ENCODE peak calls at places on chromosomes 3 and 15, in ten cellular contexts. One of them, this sample, is unnamed.

GRCh38 chr15:98873441-98874218 is 134.0 kb downstream of the PGPEP1L start:
- DNase-seq in AG04449: no peak
- DNase-seq in WERI-Rb-1: no peak
- DNase-seq in B cell: no peak
- DNase-seq in psoas muscle: no peak
- DNase-seq in left lung: no peak
- DNase-seq in endothelial cell: no peak
- DNase-seq in lower lobe of right lung: peak
- DNase-seq in mammary epithelial cell: peak
- DNase-seq in GM12865: peak
- DNase-seq in this sample: no peak

GRCh38 chr3:53238051-53238850 is 17.6 kb downstream of the TKT start:
- DNase-seq in lower lobe of right lung: no peak
- DNase-seq in AG04449: peak
- DNase-seq in B cell: no peak
- DNase-seq in mammary epithelial cell: peak
- DNase-seq in WERI-Rb-1: no peak
- DNase-seq in endothelial cell: no peak
- DNase-seq in GM12865: no peak
- DNase-seq in psoas muscle: no peak
- DNase-seq in left lung: peak
- DNase-seq in this sample: no peak

GRCh38 chr15:77098572-77098971 is 27.7 kb upstream of the TSPAN3 start:
- DNase-seq in WERI-Rb-1: no peak
- DNase-seq in B cell: no peak
- DNase-seq in mammary epithelial cell: no peak
- DNase-seq in GM12865: no peak
- DNase-seq in lower lobe of right lung: no peak
- DNase-seq in endothelial cell: no peak
- DNase-seq in AG04449: no peak
- DNase-seq in psoas muscle: no peak
- DNase-seq in left lung: no peak
- DNase-seq in this sample: no peak

GRCh38 chr3:159840900-159841299 is 147.7 kb upstream of the IL12A start:
- DNase-seq in AG04449: no peak
- DNase-seq in endothelial cell: no peak
- DNase-seq in left lung: no peak
- DNase-seq in WERI-Rb-1: no peak
- DNase-seq in B cell: no peak
- DNase-seq in GM12865: no peak
- DNase-seq in mammary epithelial cell: peak
- DNase-seq in lower lobe of right lung: no peak
- DNase-seq in psoas muscle: no peak
- DNase-seq in this sample: no peak

GRCh38 chr3:17831366-17831765 is 88.9 kb upstream of the TBC1D5 start:
- DNase-seq in left lung: no peak
- DNase-seq in GM12865: no peak
- DNase-seq in endothelial cell: no peak
- DNase-seq in AG04449: no peak
- DNase-seq in mammary epithelial cell: peak
- DNase-seq in WERI-Rb-1: no peak
- DNase-seq in psoas muscle: no peak
- DNase-seq in lower lobe of right lung: no peak
- DNase-seq in B cell: no peak
- DNase-seq in this sample: no peak

GRCh38 chr3:148093758-148094157 is 603.9 kb upstream of the AGTR1 start:
- DNase-seq in GM12865: no peak
- DNase-seq in B cell: no peak
- DNase-seq in mammary epithelial cell: no peak
- DNase-seq in psoas muscle: no peak
- DNase-seq in endothelial cell: no peak
- DNase-seq in WERI-Rb-1: no peak
- DNase-seq in lower lobe of right lung: no peak
- DNase-seq in left lung: no peak
- DNase-seq in AG04449: no peak
- DNase-seq in this sample: no peak

GRCh38 chr3:11136871-11137626 is 17.2 kb upstream of the HRH1 start:
- DNase-seq in B cell: no peak
- DNase-seq in WERI-Rb-1: no peak
- DNase-seq in left lung: no peak
- DNase-seq in mammary epithelial cell: peak
- DNase-seq in lower lobe of right lung: no peak
- DNase-seq in GM12865: no peak
- DNase-seq in psoas muscle: peak
- DNase-seq in endothelial cell: no peak
- DNase-seq in AG04449: peak
- DNase-seq in this sample: no peak

GRCh38 chr3:195559723-195560409 is 16.7 kb upstream of the PPP1R2 start:
- DNase-seq in AG04449: no peak
- DNase-seq in left lung: no peak
- DNase-seq in psoas muscle: peak
- DNase-seq in endothelial cell: no peak
- DNase-seq in B cell: no peak
- DNase-seq in WERI-Rb-1: no peak
- DNase-seq in GM12865: no peak
- DNase-seq in mammary epithelial cell: peak
- DNase-seq in lower lobe of right lung: no peak
- DNase-seq in this sample: no peak

GRCh38 chr3:129078510-129078909 is 17.9 kb downstream of the GP9 start:
- DNase-seq in B cell: no peak
- DNase-seq in AG04449: no peak
- DNase-seq in lower lobe of right lung: no peak
- DNase-seq in GM12865: no peak
- DNase-seq in mammary epithelial cell: no peak
- DNase-seq in left lung: no peak
- DNase-seq in psoas muscle: no peak
- DNase-seq in WERI-Rb-1: no peak
- DNase-seq in endothelial cell: no peak
- DNase-seq in this sample: no peak

GRCh38 chr15:89430530-89431341 is 65.6 kb downstream of the RHCG start:
- DNase-seq in endothelial cell: peak
- DNase-seq in lower lobe of right lung: peak
- DNase-seq in psoas muscle: peak
- DNase-seq in AG04449: no peak
- DNase-seq in GM12865: peak
- DNase-seq in WERI-Rb-1: peak
- DNase-seq in mammary epithelial cell: peak
- DNase-seq in B cell: peak
- DNase-seq in left lung: peak
- DNase-seq in this sample: peak

GRCh38 chr15:70121656-70122297 is 24.1 kb upstream of the TLE3 start:
- DNase-seq in psoas muscle: peak
- DNase-seq in mammary epithelial cell: peak
- DNase-seq in endothelial cell: no peak
- DNase-seq in lower lobe of right lung: no peak
- DNase-seq in GM12865: no peak
- DNase-seq in B cell: no peak
- DNase-seq in WERI-Rb-1: no peak
- DNase-seq in AG04449: no peak
- DNase-seq in left lung: no peak
- DNase-seq in this sample: no peak

GRCh38 chr3:142226474-142226873 is 1.1 kb upstream of the GK5 start:
- DNase-seq in mammary epithelial cell: no peak
- DNase-seq in GM12865: no peak
- DNase-seq in endothelial cell: no peak
- DNase-seq in left lung: no peak
- DNase-seq in lower lobe of right lung: no peak
- DNase-seq in psoas muscle: no peak
- DNase-seq in WERI-Rb-1: no peak
- DNase-seq in AG04449: no peak
- DNase-seq in B cell: no peak
- DNase-seq in this sample: no peak
- TF ChIP-seq CTCF in mammary epithelial cell: no peak
- TF ChIP-seq CTCF in GM12865: no peak
- TF ChIP-seq CTCF in endothelial cell: no peak
- TF ChIP-seq CTCF in left lung: no peak
- TF ChIP-seq CTCF in lower lobe of right lung: no peak
- TF ChIP-seq CTCF in psoas muscle: no peak
- TF ChIP-seq CTCF in WERI-Rb-1: peak
- TF ChIP-seq CTCF in AG04449: no peak
- TF ChIP-seq CTCF in B cell: no peak
- TF ChIP-seq CTCF in this sample: no peak

GRCh38 chr3:68206524-68207117 is 552.2 kb upstream of the SUCLG2 start:
- DNase-seq in left lung: no peak
- DNase-seq in WERI-Rb-1: no peak
- DNase-seq in mammary epithelial cell: no peak
- DNase-seq in endothelial cell: no peak
- DNase-seq in lower lobe of right lung: no peak
- DNase-seq in GM12865: peak
- DNase-seq in B cell: no peak
- DNase-seq in psoas muscle: no peak
- DNase-seq in AG04449: no peak
- DNase-seq in this sample: no peak
- TF ChIP-seq CTCF in left lung: no peak
- TF ChIP-seq CTCF in WERI-Rb-1: no peak
- TF ChIP-seq CTCF in mammary epithelial cell: no peak
- TF ChIP-seq CTCF in endothelial cell: no peak
- TF ChIP-seq CTCF in lower lobe of right lung: no peak
- TF ChIP-seq CTCF in GM12865: no peak
- TF ChIP-seq CTCF in B cell: no peak
- TF ChIP-seq CTCF in psoas muscle: no peak
- TF ChIP-seq CTCF in AG04449: no peak
- TF ChIP-seq CTCF in this sample: no peak

GRCh38 chr3:80275120-80275519 is 507.3 kb upstream of the ROBO1 start:
- DNase-seq in left lung: no peak
- DNase-seq in endothelial cell: no peak
- DNase-seq in lower lobe of right lung: no peak
- DNase-seq in B cell: no peak
- DNase-seq in AG04449: no peak
- DNase-seq in WERI-Rb-1: no peak
- DNase-seq in GM12865: no peak
- DNase-seq in mammary epithelial cell: no peak
- DNase-seq in psoas muscle: no peak
- DNase-seq in this sample: no peak

GRCh38 chr3:80283783-80284182 is 516.0 kb upstream of the ROBO1 start:
- DNase-seq in B cell: no peak
- DNase-seq in psoas muscle: no peak
- DNase-seq in AG04449: no peak
- DNase-seq in GM12865: no peak
- DNase-seq in WERI-Rb-1: no peak
- DNase-seq in mammary epithelial cell: no peak
- DNase-seq in endothelial cell: no peak
- DNase-seq in left lung: no peak
- DNase-seq in lower lobe of right lung: no peak
- DNase-seq in this sample: no peak

GRCh38 chr3:80278056-80278455 is 510.3 kb upstream of the ROBO1 start:
- DNase-seq in psoas muscle: no peak
- DNase-seq in endothelial cell: no peak
- DNase-seq in AG04449: no peak
- DNase-seq in left lung: no peak
- DNase-seq in GM12865: no peak
- DNase-seq in mammary epithelial cell: no peak
- DNase-seq in lower lobe of right lung: no peak
- DNase-seq in B cell: no peak
- DNase-seq in WERI-Rb-1: no peak
- DNase-seq in this sample: no peak
- TF ChIP-seq CTCF in psoas muscle: no peak
- TF ChIP-seq CTCF in endothelial cell: no peak
- TF ChIP-seq CTCF in AG04449: no peak
- TF ChIP-seq CTCF in left lung: no peak
- TF ChIP-seq CTCF in GM12865: no peak
- TF ChIP-seq CTCF in mammary epithelial cell: no peak
- TF ChIP-seq CTCF in lower lobe of right lung: no peak
- TF ChIP-seq CTCF in B cell: no peak
- TF ChIP-seq CTCF in WERI-Rb-1: no peak
- TF ChIP-seq CTCF in this sample: no peak

GRCh38 chr15:68875377-68876116 is 54.8 kb upstream of the SPESP1 start:
- DNase-seq in mammary epithelial cell: peak
- DNase-seq in left lung: peak
- DNase-seq in GM12865: peak
- DNase-seq in psoas muscle: peak
- DNase-seq in endothelial cell: peak
- DNase-seq in AG04449: peak
- DNase-seq in lower lobe of right lung: peak
- DNase-seq in B cell: peak
- DNase-seq in WERI-Rb-1: peak
- DNase-seq in this sample: peak
- TF ChIP-seq CTCF in mammary epithelial cell: peak
- TF ChIP-seq CTCF in left lung: peak
- TF ChIP-seq CTCF in GM12865: peak
- TF ChIP-seq CTCF in psoas muscle: peak
- TF ChIP-seq CTCF in endothelial cell: peak
- TF ChIP-seq CTCF in AG04449: peak
- TF ChIP-seq CTCF in lower lobe of right lung: peak
- TF ChIP-seq CTCF in B cell: peak
- TF ChIP-seq CTCF in WERI-Rb-1: peak
- TF ChIP-seq CTCF in this sample: peak

DNA sequence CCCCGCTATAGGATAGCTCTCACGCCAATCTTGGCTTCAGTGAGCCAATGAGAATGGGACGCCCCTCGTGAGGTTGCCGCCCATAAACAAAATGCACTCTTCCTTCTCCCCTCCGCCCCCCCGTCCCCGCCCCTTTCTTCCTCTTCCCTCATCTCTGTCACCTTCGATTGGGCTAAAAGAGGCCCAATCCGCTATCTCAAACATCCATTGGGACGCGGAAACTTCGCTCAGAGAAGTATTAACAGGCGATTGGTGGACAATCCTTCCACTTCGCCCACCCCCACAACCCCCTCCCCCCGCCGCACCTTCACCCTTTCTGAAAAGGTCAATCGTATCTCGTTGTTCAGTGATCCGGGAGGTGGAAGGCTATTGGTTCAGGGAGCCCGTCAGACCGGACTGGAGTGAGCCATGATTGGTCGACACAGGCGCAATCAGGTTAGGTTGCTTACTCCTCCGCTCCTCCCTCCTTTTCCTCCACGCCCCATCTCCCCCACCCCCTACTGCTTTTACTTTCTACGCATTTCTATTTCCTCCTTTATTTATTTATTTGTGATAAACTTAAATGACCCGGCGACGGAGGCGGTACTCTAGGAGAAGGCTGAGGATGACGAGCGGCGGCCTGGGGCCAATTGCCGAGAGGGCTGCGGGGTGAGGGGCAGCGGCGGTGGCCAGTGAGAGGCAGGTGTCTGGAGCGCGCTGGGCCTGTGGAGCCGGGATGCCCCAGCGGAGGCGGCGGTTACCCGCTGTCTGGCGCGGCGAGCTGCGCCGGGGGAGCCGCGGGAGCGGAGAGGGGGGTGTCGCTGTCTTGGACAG is 447 bp upstream of the ZBTB20 start:
- DNase-seq in lower lobe of right lung: peak
- DNase-seq in psoas muscle: peak
- DNase-seq in mammary epithelial cell: peak
- DNase-seq in B cell: peak
- DNase-seq in endothelial cell: peak
- DNase-seq in AG04449: peak
- DNase-seq in GM12865: peak
- DNase-seq in WERI-Rb-1: peak
- DNase-seq in left lung: peak
- DNase-seq in this sample: peak
- TF ChIP-seq CTCF in lower lobe of right lung: no peak
- TF ChIP-seq CTCF in psoas muscle: no peak
- TF ChIP-seq CTCF in mammary epithelial cell: no peak
- TF ChIP-seq CTCF in B cell: no peak
- TF ChIP-seq CTCF in endothelial cell: no peak
- TF ChIP-seq CTCF in AG04449: no peak
- TF ChIP-seq CTCF in GM12865: no peak
- TF ChIP-seq CTCF in WERI-Rb-1: no peak
- TF ChIP-seq CTCF in left lung: no peak
- TF ChIP-seq CTCF in this sample: no peak

GRCh38 chr3:15858547-15859506 is 61.0 kb upstream of the ANKRD28 start:
- DNase-seq in lower lobe of right lung: peak
- DNase-seq in WERI-Rb-1: peak
- DNase-seq in endothelial cell: peak
- DNase-seq in B cell: peak
- DNase-seq in left lung: peak
- DNase-seq in AG04449: no peak
- DNase-seq in GM12865: peak
- DNase-seq in psoas muscle: peak
- DNase-seq in mammary epithelial cell: peak
- DNase-seq in this sample: peak
- TF ChIP-seq CTCF in lower lobe of right lung: no peak
- TF ChIP-seq CTCF in WERI-Rb-1: no peak
- TF ChIP-seq CTCF in endothelial cell: no peak
- TF ChIP-seq CTCF in B cell: no peak
- TF ChIP-seq CTCF in left lung: peak
- TF ChIP-seq CTCF in AG04449: no peak
- TF ChIP-seq CTCF in GM12865: no peak
- TF ChIP-seq CTCF in psoas muscle: peak
- TF ChIP-seq CTCF in mammary epithelial cell: no peak
- TF ChIP-seq CTCF in this sample: no peak